ENCODE peak calls at places on chromosomes 16 and 17, in seven cellular contexts. One of them, this sample, is unnamed.
A peak's percentile ranks its signal among the peaks of the same experiment; 100 is the strongest.

GRCh38 chr17:43324205-43324893 is 74.4 kb upstream of the ARL4D start:
- DNase-seq in CD4-positive, alpha-beta T cell: no peak
- DNase-seq in iPS DF 6.9: no peak
- DNase-seq in EL: no peak
- DNase-seq in natural killer cell treated with Interleukin-12 subunit alpha and Interleukin-12 subunit beta and Interleukin-15 and Interleukin-18, amount 100 ng/mL, for 72 hours: no peak
- DNase-seq in AG04450: no peak
- DNase-seq in posterior vena cava: no peak
- DNase-seq in this sample: peak; percentile 61

GRCh38 chr16:52488837-52489289 is 58.1 kb downstream of the TOX3 start:
- DNase-seq in CD4-positive, alpha-beta T cell: no peak
- DNase-seq in iPS DF 6.9: no peak
- DNase-seq in EL: no peak
- DNase-seq in natural killer cell treated with Interleukin-12 subunit alpha and Interleukin-12 subunit beta and Interleukin-15 and Interleukin-18, amount 100 ng/mL, for 72 hours: no peak
- DNase-seq in AG04450: no peak
- DNase-seq in posterior vena cava: no peak
- DNase-seq in this sample: no peak

GRCh38 chr17:80847506-80848230 is 144.0 kb upstream of the CHMP6 start:
- DNase-seq in CD4-positive, alpha-beta T cell: peak; percentile 59
- DNase-seq in iPS DF 6.9: no peak
- DNase-seq in EL: no peak
- DNase-seq in natural killer cell treated with Interleukin-12 subunit alpha and Interleukin-12 subunit beta and Interleukin-15 and Interleukin-18, amount 100 ng/mL, for 72 hours: peak; percentile 73
- DNase-seq in AG04450: no peak
- DNase-seq in posterior vena cava: no peak
- DNase-seq in this sample: no peak

GRCh38 chr17:10327640-10328039 is 45.2 kb downstream of the MYH13 start:
- DNase-seq in CD4-positive, alpha-beta T cell: peak; percentile 31
- DNase-seq in iPS DF 6.9: peak; percentile 78
- DNase-seq in EL: peak; percentile 79
- DNase-seq in natural killer cell treated with Interleukin-12 subunit alpha and Interleukin-12 subunit beta and Interleukin-15 and Interleukin-18, amount 100 ng/mL, for 72 hours: peak; percentile 73
- DNase-seq in AG04450: no peak
- DNase-seq in posterior vena cava: peak; percentile 92
- DNase-seq in this sample: peak; percentile 36

GRCh38 chr17:79108232-79108850 is 33.7 kb downstream of the ENGASE start:
- DNase-seq in CD4-positive, alpha-beta T cell: no peak
- DNase-seq in iPS DF 6.9: no peak
- DNase-seq in EL: no peak
- DNase-seq in natural killer cell treated with Interleukin-12 subunit alpha and Interleukin-12 subunit beta and Interleukin-15 and Interleukin-18, amount 100 ng/mL, for 72 hours: no peak
- DNase-seq in AG04450: no peak
- DNase-seq in posterior vena cava: no peak
- DNase-seq in this sample: no peak

GRCh38 chr16:70573451-70574121 is 50.0 kb downstream of the SF3B3 start:
- DNase-seq in CD4-positive, alpha-beta T cell: no peak
- DNase-seq in iPS DF 6.9: no peak
- DNase-seq in EL: peak; percentile 87
- DNase-seq in natural killer cell treated with Interleukin-12 subunit alpha and Interleukin-12 subunit beta and Interleukin-15 and Interleukin-18, amount 100 ng/mL, for 72 hours: no peak
- DNase-seq in AG04450: peak; percentile 94
- DNase-seq in posterior vena cava: no peak
- DNase-seq in this sample: no peak

GRCh38 chr17:38511126-38512108 is 83.2 kb downstream of the ARHGAP23 start:
- DNase-seq in CD4-positive, alpha-beta T cell: no peak
- DNase-seq in iPS DF 6.9: no peak
- DNase-seq in EL: peak; percentile 79
- DNase-seq in natural killer cell treated with Interleukin-12 subunit alpha and Interleukin-12 subunit beta and Interleukin-15 and Interleukin-18, amount 100 ng/mL, for 72 hours: no peak
- DNase-seq in AG04450: no peak
- DNase-seq in posterior vena cava: no peak
- DNase-seq in this sample: no peak

GRCh38 chr17:49193513-49194296 is 16.7 kb downstream of the GNGT2 start:
- DNase-seq in CD4-positive, alpha-beta T cell: no peak
- DNase-seq in iPS DF 6.9: no peak
- DNase-seq in EL: peak; percentile 72
- DNase-seq in natural killer cell treated with Interleukin-12 subunit alpha and Interleukin-12 subunit beta and Interleukin-15 and Interleukin-18, amount 100 ng/mL, for 72 hours: no peak
- DNase-seq in AG04450: no peak
- DNase-seq in posterior vena cava: no peak
- DNase-seq in this sample: peak; percentile 82

GRCh38 chr16:58516768-58517107 is 1.4 kb downstream of the SETD6 start:
- DNase-seq in CD4-positive, alpha-beta T cell: no peak
- DNase-seq in iPS DF 6.9: no peak
- DNase-seq in EL: no peak
- DNase-seq in natural killer cell treated with Interleukin-12 subunit alpha and Interleukin-12 subunit beta and Interleukin-15 and Interleukin-18, amount 100 ng/mL, for 72 hours: no peak
- DNase-seq in AG04450: no peak
- DNase-seq in posterior vena cava: no peak
- DNase-seq in this sample: no peak

GRCh38 chr16:82945420-82946096 is 318.8 kb downstream of the CDH13 start:
- DNase-seq in CD4-positive, alpha-beta T cell: no peak
- DNase-seq in iPS DF 6.9: no peak
- DNase-seq in EL: peak; percentile 16
- DNase-seq in natural killer cell treated with Interleukin-12 subunit alpha and Interleukin-12 subunit beta and Interleukin-15 and Interleukin-18, amount 100 ng/mL, for 72 hours: peak; percentile 74
- DNase-seq in AG04450: no peak
- DNase-seq in posterior vena cava: no peak
- DNase-seq in this sample: no peak

GRCh38 chr16:27291106-27291505 is 22.5 kb upstream of the NSMCE1 start:
- DNase-seq in CD4-positive, alpha-beta T cell: no peak
- DNase-seq in iPS DF 6.9: no peak
- DNase-seq in EL: no peak
- DNase-seq in natural killer cell treated with Interleukin-12 subunit alpha and Interleukin-12 subunit beta and Interleukin-15 and Interleukin-18, amount 100 ng/mL, for 72 hours: no peak
- DNase-seq in AG04450: no peak
- DNase-seq in posterior vena cava: peak; percentile 87
- DNase-seq in this sample: no peak

GRCh38 chr17:14201087-14201486 is 35.6 kb downstream of the CDRT15 start:
- DNase-seq in CD4-positive, alpha-beta T cell: peak; percentile 52
- DNase-seq in iPS DF 6.9: no peak
- DNase-seq in EL: no peak
- DNase-seq in natural killer cell treated with Interleukin-12 subunit alpha and Interleukin-12 subunit beta and Interleukin-15 and Interleukin-18, amount 100 ng/mL, for 72 hours: no peak
- DNase-seq in AG04450: no peak
- DNase-seq in posterior vena cava: no peak
- DNase-seq in this sample: no peak

GRCh38 chr16:85134794-85135153 is 22.5 kb upstream of the CIBAR2 start:
- DNase-seq in CD4-positive, alpha-beta T cell: no peak
- DNase-seq in iPS DF 6.9: no peak
- DNase-seq in EL: no peak
- DNase-seq in natural killer cell treated with Interleukin-12 subunit alpha and Interleukin-12 subunit beta and Interleukin-15 and Interleukin-18, amount 100 ng/mL, for 72 hours: no peak
- DNase-seq in AG04450: no peak
- DNase-seq in posterior vena cava: peak; percentile 83
- DNase-seq in this sample: no peak

GRCh38 chr17:38906429-38907172 is 18.8 kb upstream of the LASP1NB start:
- DNase-seq in CD4-positive, alpha-beta T cell: no peak
- DNase-seq in iPS DF 6.9: no peak
- DNase-seq in EL: no peak
- DNase-seq in natural killer cell treated with Interleukin-12 subunit alpha and Interleukin-12 subunit beta and Interleukin-15 and Interleukin-18, amount 100 ng/mL, for 72 hours: no peak
- DNase-seq in AG04450: no peak
- DNase-seq in posterior vena cava: no peak
- DNase-seq in this sample: no peak

GRCh38 chr16:73840710-73841109 is 455.9 kb upstream of the PSMD7 start:
- DNase-seq in CD4-positive, alpha-beta T cell: no peak
- DNase-seq in iPS DF 6.9: no peak
- DNase-seq in EL: no peak
- DNase-seq in natural killer cell treated with Interleukin-12 subunit alpha and Interleukin-12 subunit beta and Interleukin-15 and Interleukin-18, amount 100 ng/mL, for 72 hours: no peak
- DNase-seq in AG04450: no peak
- DNase-seq in posterior vena cava: no peak
- DNase-seq in this sample: no peak

GRCh38 chr16:87145181-87146176 is 171.7 kb downstream of the C16orf95 start:
- DNase-seq in CD4-positive, alpha-beta T cell: no peak
- DNase-seq in iPS DF 6.9: no peak
- DNase-seq in EL: peak; percentile 95
- DNase-seq in natural killer cell treated with Interleukin-12 subunit alpha and Interleukin-12 subunit beta and Interleukin-15 and Interleukin-18, amount 100 ng/mL, for 72 hours: no peak
- DNase-seq in AG04450: no peak
- DNase-seq in posterior vena cava: peak; percentile 80
- DNase-seq in this sample: no peak

GRCh38 chr16:4138735-4139134 is 22.5 kb upstream of the ADCY9 start:
- DNase-seq in CD4-positive, alpha-beta T cell: no peak
- DNase-seq in iPS DF 6.9: no peak
- DNase-seq in EL: peak; percentile 53
- DNase-seq in natural killer cell treated with Interleukin-12 subunit alpha and Interleukin-12 subunit beta and Interleukin-15 and Interleukin-18, amount 100 ng/mL, for 72 hours: no peak
- DNase-seq in AG04450: no peak
- DNase-seq in posterior vena cava: no peak
- DNase-seq in this sample: no peak

GRCh38 chr17:77308768-77309726 is 168.3 kb downstream of the SEC14L1 start:
- DNase-seq in CD4-positive, alpha-beta T cell: no peak
- DNase-seq in iPS DF 6.9: no peak
- DNase-seq in EL: peak; percentile 87
- DNase-seq in natural killer cell treated with Interleukin-12 subunit alpha and Interleukin-12 subunit beta and Interleukin-15 and Interleukin-18, amount 100 ng/mL, for 72 hours: no peak
- DNase-seq in AG04450: no peak
- DNase-seq in posterior vena cava: peak; percentile 93
- DNase-seq in this sample: no peak

GRCh38 chr16:49464877-49465504 is 91.4 kb downstream of the C16orf78 start:
- DNase-seq in CD4-positive, alpha-beta T cell: no peak
- DNase-seq in iPS DF 6.9: no peak
- DNase-seq in EL: no peak
- DNase-seq in natural killer cell treated with Interleukin-12 subunit alpha and Interleukin-12 subunit beta and Interleukin-15 and Interleukin-18, amount 100 ng/mL, for 72 hours: no peak
- DNase-seq in AG04450: no peak
- DNase-seq in posterior vena cava: no peak
- DNase-seq in this sample: no peak

GRCh38 chr16:24851700-24852099 is 5.9 kb downstream of the SLC5A11 start:
- DNase-seq in CD4-positive, alpha-beta T cell: no peak
- DNase-seq in iPS DF 6.9: no peak
- DNase-seq in EL: peak; percentile 66
- DNase-seq in natural killer cell treated with Interleukin-12 subunit alpha and Interleukin-12 subunit beta and Interleukin-15 and Interleukin-18, amount 100 ng/mL, for 72 hours: no peak
- DNase-seq in AG04450: no peak
- DNase-seq in posterior vena cava: no peak
- DNase-seq in this sample: no peak

GRCh38 chr17:7043195-7043543 is 723 bp downstream of the SLC16A11 start:
- DNase-seq in CD4-positive, alpha-beta T cell: no peak
- DNase-seq in iPS DF 6.9: no peak
- DNase-seq in EL: no peak
- DNase-seq in natural killer cell treated with Interleukin-12 subunit alpha and Interleukin-12 subunit beta and Interleukin-15 and Interleukin-18, amount 100 ng/mL, for 72 hours: no peak
- DNase-seq in AG04450: no peak
- DNase-seq in posterior vena cava: no peak
- DNase-seq in this sample: peak; percentile 40

GRCh38 chr17:50181155-50181554 is 15.3 kb downstream of the SGCA start:
- DNase-seq in CD4-positive, alpha-beta T cell: no peak
- DNase-seq in iPS DF 6.9: no peak
- DNase-seq in EL: no peak
- DNase-seq in natural killer cell treated with Interleukin-12 subunit alpha and Interleukin-12 subunit beta and Interleukin-15 and Interleukin-18, amount 100 ng/mL, for 72 hours: no peak
- DNase-seq in AG04450: no peak
- DNase-seq in posterior vena cava: no peak
- DNase-seq in this sample: no peak

GRCh38 chr17:21089933-21090888 is 36.6 kb upstream of the DHRS7B start:
- DNase-seq in CD4-positive, alpha-beta T cell: no peak
- DNase-seq in iPS DF 6.9: no peak
- DNase-seq in EL: no peak
- DNase-seq in natural killer cell treated with Interleukin-12 subunit alpha and Interleukin-12 subunit beta and Interleukin-15 and Interleukin-18, amount 100 ng/mL, for 72 hours: no peak
- DNase-seq in AG04450: no peak
- DNase-seq in posterior vena cava: no peak
- DNase-seq in this sample: no peak

GRCh38 chr16:88810868-88811599 is 694 bp downstream of the APRT start:
- DNase-seq in CD4-positive, alpha-beta T cell: peak; percentile 56
- DNase-seq in iPS DF 6.9: no peak
- DNase-seq in EL: peak; percentile 80
- DNase-seq in natural killer cell treated with Interleukin-12 subunit alpha and Interleukin-12 subunit beta and Interleukin-15 and Interleukin-18, amount 100 ng/mL, for 72 hours: peak; percentile 85
- DNase-seq in AG04450: peak; percentile 39
- DNase-seq in posterior vena cava: peak; percentile 95
- DNase-seq in this sample: peak; percentile 88

GRCh38 chr17:64232466-64233262 is 30.4 kb downstream of the TEX2 start:
- DNase-seq in CD4-positive, alpha-beta T cell: no peak
- DNase-seq in iPS DF 6.9: no peak
- DNase-seq in EL: no peak
- DNase-seq in natural killer cell treated with Interleukin-12 subunit alpha and Interleukin-12 subunit beta and Interleukin-15 and Interleukin-18, amount 100 ng/mL, for 72 hours: no peak
- DNase-seq in AG04450: no peak
- DNase-seq in posterior vena cava: no peak
- DNase-seq in this sample: no peak